ENCODE peak calls at places on chromosomes 2 and 18, in eight cellular contexts. V is heart right ventricle, W is Peyer's patch, P is coronary artery, R is AG10803, Q is HCT116, G is GM23338, U is dorsolateral prefrontal cortex. D is an unnamed sample.

GRCh38 chr18:49682301-49683190 is 120.7 kb downstream of the LIPG start:
- DNase-seq in V (no peak), W (no peak), P (no peak), R (no peak), Q (no peak), G (no peak), U (no peak), D (no peak)

GRCh38 chr2:219645631-219646527 is 18.4 kb downstream of the SLC4A3 start:
- DNase-seq in V (no peak), W (no peak), P (no peak), R (peak), Q (peak), G (peak), U (no peak), D (peak)

GRCh38 chr2:221975151-221975550 is 323.6 kb downstream of the PAX3 start:
- DNase-seq in V (no peak), W (no peak), P (no peak), R (no peak), Q (no peak), G (no peak), U (no peak), D (no peak)

GRCh38 chr18:51878724-51879123 is 461.3 kb upstream of the DCC start:
- DNase-seq in V (no peak), W (no peak), P (no peak), R (no peak), Q (no peak), G (no peak), U (no peak), D (no peak)

GRCh38 chr2:115115135-115115534 is 672.7 kb downstream of the DPP10 start:
- DNase-seq in V (no peak), W (no peak), P (no peak), R (no peak), Q (no peak), G (peak), U (no peak), D (no peak)

GRCh38 chr2:152583512-152584188 is 133.6 kb downstream of the PRPF40A start:
- DNase-seq in V (no peak), W (no peak), P (no peak), R (no peak), Q (no peak), G (no peak), U (no peak), D (no peak)

GRCh38 chr2:152067823-152068222 is 31.0 kb downstream of the CACNB4 start:
- DNase-seq in V (no peak), W (no peak), P (no peak), R (no peak), Q (no peak), G (no peak), U (no peak), D (no peak)

GRCh38 chr2:98479959-98480524 is 35.4 kb downstream of the INPP4A start:
- DNase-seq in V (peak), W (no peak), P (no peak), R (peak), Q (no peak), G (peak), U (no peak), D (no peak)

GRCh38 chr18:79901665-79902064 is 49.8 kb downstream of the SLC66A2 start:
- DNase-seq in V (no peak), W (no peak), P (no peak), R (no peak), Q (no peak), G (no peak), U (no peak), D (no peak)

GRCh38 chr2:218260742-218261423 is at the start of gene GPBAR1:
- DNase-seq in V (peak), W (peak), P (no peak), R (no peak), Q (no peak), G (peak), U (no peak), D (no peak)

GRCh38 chr2:98502556-98503335 is 58.1 kb downstream of the INPP4A start:
- DNase-seq in V (no peak), W (no peak), P (peak), R (peak), Q (no peak), G (no peak), U (no peak), D (no peak)

GRCh38 chr2:166361351-166362153 is 14.2 kb downstream of the SCN9A start:
- DNase-seq in V (no peak), W (no peak), P (no peak), R (peak), Q (peak), G (peak), U (no peak), D (no peak)

GRCh38 chr2:75920721-75921551 is 210.2 kb upstream of the GCFC2 start:
- DNase-seq in V (no peak), W (no peak), P (no peak), R (no peak), Q (no peak), G (peak), U (no peak), D (no peak)

GRCh38 chr18:23302852-23303527 is 150.1 kb upstream of the RIOK3 start:
- DNase-seq in V (no peak), W (peak), P (no peak), R (peak), Q (no peak), G (no peak), U (no peak), D (no peak)

GRCh38 chr2:43233218-43234212 is 7.1 kb upstream of the ZFP36L2 start:
- DNase-seq in V (no peak), W (no peak), P (no peak), R (no peak), Q (no peak), G (no peak), U (no peak), D (no peak)

GRCh38 chr18:76658627-76659026 is 163.6 kb upstream of the ZNF516 start:
- DNase-seq in V (no peak), W (no peak), P (no peak), R (no peak), Q (no peak), G (peak), U (no peak), D (no peak)

GRCh38 chr2:216713691-216714411 is 18.5 kb upstream of the IGFBP5 start:
- DNase-seq in V (peak), W (no peak), P (peak), R (peak), Q (no peak), G (no peak), U (no peak), D (peak)

GRCh38 chr2:227617316-227618250 is at the start of gene SCYGR4:
- DNase-seq in V (no peak), W (no peak), P (no peak), R (no peak), Q (no peak), G (no peak), U (no peak), D (no peak)

GRCh38 chr18:22613058-22613690 is 195.5 kb upstream of the CTAGE1 start:
- DNase-seq in V (peak), W (peak), P (no peak), R (no peak), Q (no peak), G (no peak), U (no peak), D (no peak)

GRCh38 chr2:179264238-179265081 is at the start of gene SESTD1:
- DNase-seq in V (peak), W (peak), P (peak), R (peak), Q (no peak), G (peak), U (no peak), D (no peak)

GRCh38 chr2:137547842-137548241 is 416.4 kb upstream of the HNMT start:
- DNase-seq in V (no peak), W (no peak), P (no peak), R (no peak), Q (no peak), G (no peak), U (no peak), D (no peak)

GRCh38 chr2:230952226-230952956 is 27.3 kb upstream of the GPR55 start:
- DNase-seq in V (no peak), W (no peak), P (no peak), R (no peak), Q (no peak), G (no peak), U (no peak), D (no peak)

GRCh38 chr18:38413202-38413601 is 847.6 kb upstream of the CELF4 start:
- DNase-seq in V (no peak), W (no peak), P (no peak), R (no peak), Q (no peak), G (no peak), U (no peak), D (no peak)

GRCh38 chr18:55510809-55511208 is 77.2 kb downstream of the TCF4 start:
- DNase-seq in V (no peak), W (no peak), P (no peak), R (peak), Q (no peak), G (peak), U (no peak), D (no peak)

GRCh38 chr18:65852273-65852672 is 101.5 kb downstream of the CDH7 start:
- DNase-seq in V (no peak), W (no peak), P (no peak), R (no peak), Q (no peak), G (no peak), U (no peak), D (no peak)

GRCh38 chr2:72135921-72136320 is 11.7 kb downstream of the CYP26B1 start:
- DNase-seq in V (no peak), W (peak), P (no peak), R (no peak), Q (no peak), G (no peak), U (no peak), D (no peak)

GRCh38 chr2:54801422-54801821 is 78.0 kb downstream of the EML6 start:
- DNase-seq in V (no peak), W (no peak), P (no peak), R (no peak), Q (no peak), G (no peak), U (no peak), D (no peak)

GRCh38 chr2:189149981-189150380 is 29.6 kb downstream of the COL5A2 start:
- DNase-seq in V (no peak), W (no peak), P (no peak), R (peak), Q (no peak), G (no peak), U (no peak), D (no peak)
- H3K4me3 ChIP-seq in V (no peak), W (no peak), P (no peak), R (no peak), Q (no peak), G (no peak), U (no peak), D (no peak)

GRCh38 chr2:70554338-70554892 is 789 bp upstream of the TGFA start:
- DNase-seq in V (no peak), W (no peak), P (no peak), R (no peak), Q (no peak), G (peak), U (no peak), D (no peak)
- TF ChIP-seq CTCF in V (peak), W (no peak), P (no peak), R (no peak), Q (no peak), G (no peak), U (no peak), D (no peak)

GRCh38 chr2:207142461-207142860 is 23.3 kb downstream of the KLF7 start:
- DNase-seq in V (no peak), W (no peak), P (no peak), R (peak), Q (no peak), G (no peak), U (peak), D (no peak)
- H3K4me3 ChIP-seq in V (peak), W (no peak), P (peak), R (no peak), Q (no peak), G (no peak), U (no peak), D (no peak)

GRCh38 chr2:160565099-160565498 is 71.5 kb upstream of the RBMS1 start:
- DNase-seq in V (no peak), W (no peak), P (no peak), R (no peak), Q (no peak), G (no peak), U (no peak), D (no peak)
- TF ChIP-seq CTCF in V (no peak), W (no peak), P (no peak), R (no peak), Q (no peak), G (no peak), U (no peak), D (no peak)

DNA sequence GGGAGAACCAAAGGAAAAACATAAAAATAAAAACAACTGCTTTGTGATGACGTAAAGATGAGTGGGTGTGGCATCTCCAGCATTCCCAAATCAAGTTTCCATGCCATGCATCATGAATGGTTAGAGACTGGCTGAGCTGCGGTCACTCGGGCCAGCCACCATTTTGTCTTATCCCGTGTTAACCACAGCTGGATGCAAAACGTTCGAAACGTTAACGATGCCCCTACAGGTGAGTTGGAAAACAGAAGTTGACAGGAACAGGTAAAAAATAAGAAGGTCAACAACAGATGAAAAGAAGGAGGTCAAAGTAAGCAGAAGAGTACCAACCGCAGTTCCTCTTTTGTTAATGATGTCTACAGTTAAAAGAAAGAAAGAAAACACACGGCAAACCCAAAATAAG is 411.1 kb downstream of the NRXN1 start:
- DNase-seq in V (no peak), W (no peak), P (no peak), R (no peak), Q (no peak), G (peak), U (no peak), D (no peak)
- H3K4me3 ChIP-seq in V (no peak), W (no peak), P (no peak), R (no peak), Q (no peak), G (no peak), U (no peak), D (no peak)

DNA sequence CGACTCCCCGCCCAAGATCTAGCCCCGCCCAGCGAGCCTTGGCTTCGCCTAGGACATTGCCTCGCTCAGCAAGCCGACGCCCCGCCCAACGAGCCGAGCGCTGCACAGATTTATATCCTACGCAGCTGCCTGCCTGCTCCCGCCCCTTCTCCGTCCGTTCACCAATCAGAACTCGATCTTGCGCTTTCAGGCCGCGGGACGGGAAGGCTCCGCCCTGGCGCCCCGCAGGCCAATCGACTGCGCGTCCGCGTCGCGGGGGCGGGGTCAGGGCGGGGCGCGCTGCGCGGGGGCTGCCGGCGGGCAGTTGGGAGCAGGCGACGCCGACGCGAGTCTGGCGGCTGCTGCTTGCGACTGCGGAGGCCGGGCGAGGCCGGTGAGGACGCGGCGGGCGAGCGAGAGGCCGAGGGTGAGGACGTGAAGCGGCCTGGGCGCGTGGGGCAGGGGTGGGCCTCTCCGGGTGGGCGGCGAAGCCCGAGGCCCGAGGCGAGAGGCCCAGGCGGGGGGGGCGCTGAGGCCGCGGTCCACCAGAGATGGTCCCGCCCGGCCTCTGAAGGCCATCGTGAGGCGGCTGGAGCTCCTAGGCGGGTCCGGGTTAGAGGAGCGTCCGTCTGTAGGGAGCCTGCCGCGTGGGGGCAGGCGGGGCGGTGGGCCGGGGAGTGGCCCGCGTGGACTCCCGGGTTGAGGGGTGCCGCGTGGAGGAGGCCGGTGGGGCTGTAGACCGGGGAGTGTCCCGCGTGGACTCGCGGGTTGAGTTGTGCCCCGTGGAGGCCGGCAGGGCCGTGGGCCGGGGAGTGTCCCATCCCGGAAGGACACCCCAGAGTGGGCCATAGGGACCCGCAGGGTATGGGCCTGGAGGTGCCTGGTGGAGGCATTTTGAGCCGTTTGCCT is at the start of gene FARP2:
- DNase-seq in V (peak), W (peak), P (peak), R (peak), Q (peak), G (peak), U (peak), D (peak)
- TF ChIP-seq CTCF in V (no peak), W (no peak), P (no peak), R (no peak), Q (no peak), G (no peak), U (peak), D (no peak)

GRCh38 chr2:162243305-162243693 is at the start of gene FAP:
- DNase-seq in V (no peak), W (no peak), P (no peak), R (peak), Q (no peak), G (no peak), U (no peak), D (peak)

GRCh38 chr2:162244559-162245031 is 1.4 kb upstream of the FAP start:
- DNase-seq in V (peak), W (no peak), P (no peak), R (peak), Q (peak), G (no peak), U (no peak), D (peak)

GRCh38 chr2:162245051-162245450 is 1.8 kb upstream of the FAP start:
- DNase-seq in V (no peak), W (no peak), P (no peak), R (no peak), Q (no peak), G (no peak), U (no peak), D (no peak)

GRCh38 chr2:162241571-162241970 is 1.7 kb downstream of the FAP start:
- DNase-seq in V (no peak), W (no peak), P (no peak), R (no peak), Q (no peak), G (no peak), U (no peak), D (no peak)

GRCh38 chr2:162242586-162243304 is 500 bp downstream of the FAP start:
- DNase-seq in V (no peak), W (no peak), P (no peak), R (peak), Q (no peak), G (no peak), U (no peak), D (no peak)
- H3K4me3 ChIP-seq in V (peak), W (no peak), P (peak), R (peak), Q (no peak), G (no peak), U (peak), D (peak)

GRCh38 chr2:46800218-46800617 is 115.4 kb downstream of the MCFD2 start:
- DNase-seq in V (no peak), W (no peak), P (no peak), R (peak), Q (no peak), G (no peak), U (no peak), D (no peak)

GRCh38 chr2:46802665-46803550 is 112.7 kb downstream of the MCFD2 start:
- DNase-seq in V (no peak), W (no peak), P (no peak), R (no peak), Q (no peak), G (no peak), U (no peak), D (no peak)

GRCh38 chr2:46798998-46799698 is 116.5 kb downstream of the MCFD2 start:
- DNase-seq in V (no peak), W (no peak), P (no peak), R (peak), Q (no peak), G (no peak), U (no peak), D (no peak)

GRCh38 chr2:46801731-46802664 is 113.6 kb downstream of the MCFD2 start:
- DNase-seq in V (no peak), W (no peak), P (no peak), R (peak), Q (no peak), G (no peak), U (no peak), D (no peak)

GRCh38 chr2:46800625-46801024 is 115.0 kb downstream of the MCFD2 start:
- DNase-seq in V (no peak), W (no peak), P (no peak), R (no peak), Q (no peak), G (no peak), U (no peak), D (no peak)
- TF ChIP-seq CTCF in V (no peak), W (no peak), P (no peak), R (no peak), Q (no peak), G (no peak), U (no peak), D (no peak)